ENCODE peak calls at places on chromosomes 3 and 15, in four cellular contexts. L, C, W and Y are unnamed samples.

GRCh38 chr15:76147906-76148553 is 88.2 kb downstream of the TMEM266 start:
- DNase-seq in L (peak; percentile 58), C (peak; percentile 56), W (peak; percentile 87), Y (no peak)

GRCh38 chr3:196406806-196407470 is 25.3 kb downstream of the UBXN7 start:
- DNase-seq in W (no peak), L (peak; percentile 41), C (no peak), Y (no peak)

GRCh38 chr15:53962646-53963561 is 15.3 kb upstream of the UNC13C start:
- DNase-seq in W (no peak), L (peak; percentile 1), C (no peak), Y (peak; percentile 43)

GRCh38 chr15:99009741-99010370 is 2.3 kb upstream of the PGPEP1L start:
- DNase-seq in W (no peak), C (no peak), L (no peak), Y (no peak)

GRCh38 chr15:101123222-101123910 is 128.5 kb downstream of the CHSY1 start:
- DNase-seq in C (no peak), L (no peak), W (no peak), Y (no peak)

GRCh38 chr3:157204431-157204830 is 44.5 kb upstream of the CCNL1 start:
- DNase-seq in L (peak; percentile 71), C (no peak), W (no peak), Y (peak; percentile 12)

GRCh38 chr3:77699292-77699691 is 659.4 kb downstream of the ROBO2 start:
- DNase-seq in L (no peak), C (no peak), W (no peak), Y (no peak)

GRCh38 chr15:63913786-63914185 is 80.0 kb upstream of the HERC1 start:
- DNase-seq in C (no peak), L (peak; percentile 54), W (no peak), Y (no peak)

GRCh38 chr15:71595846-71596553 is 214.4 kb upstream of the NR2E3 start:
- DNase-seq in L (peak; percentile 40), W (no peak), C (no peak), Y (no peak)

GRCh38 chr3:126912491-126913195 is 70.3 kb upstream of the PLXNA1 start:
- DNase-seq in C (no peak), W (no peak), L (no peak), Y (no peak)

GRCh38 chr3:120497813-120498212 is 47.0 kb upstream of the FSTL1 start:
- DNase-seq in C (no peak), W (no peak), L (peak; percentile 40), Y (no peak)